ENCODE peak calls at places on chromosomes 16 and 17, in six cellular contexts. I is cardiac muscle cell, C is pancreas, Z is heart left ventricle, E is psoas muscle, H is tibial nerve. D is an unnamed sample.

GRCh38 chr17:43576563-43577229 is 30.6 kb upstream of the ETV4 start:
- DNase-seq in I (peak; percentile 79), C (peak; percentile 78), Z (peak; percentile 79), E (peak; percentile 79), H (peak; percentile 30), D (peak; percentile 33)

GRCh38 chr16:88723911-88724310 is 17.6 kb downstream of the CTU2 start:
- DNase-seq in I (no peak), C (no peak), Z (no peak), E (no peak), H (no peak), D (no peak)

GRCh38 chr16:14202697-14203096 is 131.6 kb downstream of the MRTFB start:
- DNase-seq in I (no peak), C (no peak), Z (no peak), E (no peak), H (no peak), D (no peak)

GRCh38 chr16:85259115-85259830 is 147.0 kb upstream of the CIBAR2 start:
- DNase-seq in I (no peak), C (no peak), Z (no peak), E (no peak), H (no peak), D (no peak)

GRCh38 chr17:78717431-78717980 is 64.6 kb downstream of the CYTH1 start:
- DNase-seq in I (no peak), C (no peak), Z (no peak), E (no peak), H (no peak), D (no peak)

GRCh38 chr17:29358421-29358820 is 31.7 kb upstream of the TAOK1 start:
- DNase-seq in I (no peak), C (no peak), Z (no peak), E (no peak), H (no peak), D (no peak)

GRCh38 chr17:12545877-12546513 is 119.7 kb upstream of the MYOCD start:
- DNase-seq in I (peak; percentile 68), C (no peak), Z (no peak), E (no peak), H (no peak), D (peak; percentile 9)

GRCh38 chr16:75552951-75553350 is 3.1 kb downstream of the TMEM231 start:
- DNase-seq in I (no peak), C (no peak), Z (no peak), E (no peak), H (no peak), D (no peak)

GRCh38 chr17:48457080-48457836 is 27.2 kb upstream of the SKAP1 start:
- DNase-seq in I (peak; percentile 80), C (peak; percentile 76), Z (peak; percentile 78), E (peak; percentile 72), H (no peak), D (peak; percentile 62)

GRCh38 chr16:80670170-80670865 is 129.5 kb downstream of the DYNLRB2 start:
- DNase-seq in I (no peak), C (no peak), Z (no peak), E (no peak), H (no peak), D (no peak)

GRCh38 chr16:81517630-81518438 is 73.2 kb downstream of the CMIP start:
- DNase-seq in I (no peak), C (no peak), Z (no peak), E (peak; percentile 25), H (no peak), D (no peak)

GRCh38 chr16:87953308-87954208 is 2.3 kb downstream of the BANP start:
- DNase-seq in I (no peak), C (peak; percentile 2), Z (no peak), E (no peak), H (no peak), D (no peak)

GRCh38 chr16:85366031-85366763 is 246.9 kb upstream of the GSE1 start:
- DNase-seq in I (peak; percentile 75), C (peak; percentile 74), Z (no peak), E (no peak), H (no peak), D (no peak)

GRCh38 chr17:10620823-10621222 is 36.3 kb downstream of the MYH3 start:
- DNase-seq in I (no peak), C (no peak), Z (no peak), E (no peak), H (no peak), D (no peak)

GRCh38 chr16:85428168-85428898 is 184.8 kb upstream of the GSE1 start:
- DNase-seq in I (no peak), C (peak; percentile 69), Z (peak; percentile 68), E (peak; percentile 52), H (no peak), D (peak; percentile 37)

GRCh38 chr17:45893725-45894021 is 681 bp upstream of the MAPT start:
- DNase-seq in I (no peak), C (no peak), Z (no peak), E (no peak), H (no peak), D (no peak)

GRCh38 chr17:8588877-8589276 is 41.6 kb downstream of the MYH10 start:
- DNase-seq in I (no peak), C (no peak), Z (no peak), E (no peak), H (no peak), D (no peak)

GRCh38 chr17:78120971-78121800 is 7.4 kb downstream of the TMC6 start:
- DNase-seq in I (no peak), C (peak; percentile 65), Z (no peak), E (no peak), H (no peak), D (peak; percentile 59)

GRCh38 chr16:22214402-22214801 is 8.3 kb downstream of the EEF2K start:
- DNase-seq in I (no peak), C (no peak), Z (no peak), E (no peak), H (no peak), D (no peak)

GRCh38 chr16:22216191-22216831 is 10.2 kb downstream of the EEF2K start:
- DNase-seq in I (no peak), C (no peak), Z (peak; percentile 3), E (no peak), H (no peak), D (no peak)

GRCh38 chr16:22214893-22215292 is 8.8 kb downstream of the EEF2K start:
- DNase-seq in I (no peak), C (no peak), Z (peak; percentile 1), E (no peak), H (no peak), D (no peak)

GRCh38 chr16:22213236-22213635 is 7.2 kb downstream of the EEF2K start:
- DNase-seq in I (no peak), C (no peak), Z (no peak), E (no peak), H (no peak), D (no peak)

DNA sequence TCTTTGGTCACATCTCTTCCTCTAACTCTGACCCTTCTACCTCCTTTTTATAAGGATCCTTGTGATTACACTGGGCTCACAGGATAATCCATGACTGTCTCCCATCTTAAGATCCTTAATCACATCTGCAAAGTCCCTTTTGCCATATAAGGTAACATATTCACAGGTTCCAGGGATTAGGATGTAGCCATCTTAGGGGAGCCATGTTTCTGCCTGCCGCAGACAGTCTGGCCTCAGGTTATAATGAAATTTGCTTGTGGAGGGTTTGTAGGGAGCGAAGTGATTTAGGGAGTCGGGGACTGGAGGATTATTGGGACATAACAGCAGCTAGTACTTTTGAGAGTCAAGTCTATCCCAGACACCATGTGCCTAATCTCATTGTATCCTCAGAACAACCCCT is 7.7 kb downstream of the EEF2K start:
- DNase-seq in I (no peak), C (no peak), Z (peak; percentile 4), E (no peak), H (no peak), D (no peak)
- TF ChIP-seq CTCF in I (no peak), C (no peak), Z (no peak), E (no peak), H (no peak), D (no peak)

GRCh38 chr16:66649636-66650205 is 45.2 kb downstream of the CMTM3 start:
- DNase-seq in I (no peak), C (no peak), Z (no peak), E (no peak), H (no peak), D (no peak)

GRCh38 chr16:66650707-66651473 is 45.7 kb downstream of the CMTM4 start:
- DNase-seq in I (peak; percentile 90), C (no peak), Z (peak; percentile 71), E (peak; percentile 76), H (peak; percentile 65), D (peak; percentile 36)

GRCh38 chr16:66652661-66653060 is 43.9 kb downstream of the CMTM4 start:
- DNase-seq in I (no peak), C (no peak), Z (no peak), E (no peak), H (no peak), D (no peak)

GRCh38 chr16:66651965-66652364 is 44.6 kb downstream of the CMTM4 start:
- DNase-seq in I (no peak), C (no peak), Z (no peak), E (no peak), H (no peak), D (no peak)

GRCh38 chr16:66651474-66651765 is 45.1 kb downstream of the CMTM4 start:
- DNase-seq in I (no peak), C (no peak), Z (no peak), E (no peak), H (no peak), D (no peak)
- H3K4me3 ChIP-seq in I (no peak overlapping the region), C (no peak overlapping the region), Z (no peak overlapping the region), E (peak overlapping the region; percentile 11), H (no peak overlapping the region), D (no peak overlapping the region)

GRCh38 chr17:74604748-74605147 is 12.7 kb upstream of the CD300LD start:
- DNase-seq in I (no peak), C (no peak), Z (no peak), E (no peak), H (no peak), D (no peak)

GRCh38 chr17:74605361-74605760 is 13.3 kb upstream of the CD300LD start:
- DNase-seq in I (no peak), C (no peak), Z (peak; percentile 78), E (no peak), H (no peak), D (no peak)

GRCh38 chr17:74606050-74606449 is 14.0 kb upstream of the CD300LD start:
- DNase-seq in I (no peak), C (no peak), Z (no peak), E (no peak), H (no peak), D (no peak)

GRCh38 chr17:74608511-74608910 is 15.0 kb downstream of the CD300E start:
- DNase-seq in I (no peak), C (no peak), Z (no peak), E (no peak), H (no peak), D (no peak)

GRCh38 chr17:74607219-74607618 is 15.1 kb upstream of the CD300LD start:
- DNase-seq in I (no peak), C (no peak), Z (no peak), E (no peak), H (no peak), D (no peak)
- H3K27me3 ChIP-seq in I (peaks cover under 1% of the 10 kb centered on the region), C (no peaks in the 10 kb centered on the region), Z (no peaks in the 10 kb centered on the region), E (no peaks in the 10 kb centered on the region), H (no peaks in the 10 kb centered on the region), D (no peaks in the 10 kb centered on the region)

DNA sequence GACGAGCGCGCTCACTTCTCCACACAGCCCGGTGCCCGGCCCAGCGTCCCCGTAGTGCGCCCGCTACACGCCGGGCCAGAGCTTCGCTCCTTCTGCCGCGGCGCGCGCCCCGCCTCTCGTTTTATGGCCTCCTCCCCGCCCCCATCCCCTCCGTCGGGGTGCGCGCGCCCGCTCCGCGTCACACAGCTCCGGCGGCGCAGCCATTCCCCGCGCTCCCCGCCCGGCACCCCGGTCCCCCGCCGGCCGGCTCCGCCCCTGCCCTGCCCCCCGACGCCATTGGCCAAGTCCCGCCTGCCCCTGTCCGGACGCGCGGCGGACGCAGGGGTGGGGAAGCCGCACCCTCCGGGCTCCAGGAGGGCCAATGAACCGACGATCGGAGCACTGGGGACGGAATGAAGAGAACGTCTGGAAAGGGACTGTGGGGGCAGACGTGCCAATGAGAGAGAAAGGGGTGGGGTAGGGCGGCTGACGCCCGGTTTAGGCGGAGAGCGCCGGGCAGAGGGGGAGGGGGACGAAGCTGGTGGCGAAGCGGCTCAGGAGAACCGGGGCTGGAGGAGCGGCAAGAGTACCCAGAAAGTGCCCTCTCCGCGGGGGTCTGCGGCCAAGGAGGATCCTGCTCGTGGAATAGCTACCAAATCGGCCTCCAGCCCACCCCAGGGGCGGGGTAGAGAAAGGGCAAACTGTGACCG is at the start of gene TOB1:
- DNase-seq in I (peak; percentile 99), C (peak; percentile 100), Z (peak; percentile 99), E (peak; percentile 99), H (peak; percentile 94), D (peak; percentile 99)
- TF ChIP-seq CTCF in I (no peak), C (no peak), Z (no peak), E (no peak), H (peak; percentile 51), D (no peak)